ENCODE peak calls at places on chromosomes 7 and 10, in six cellular contexts. One of them, this sample, is unnamed.

GRCh38 chr10:84948644-84949043 is 620.3 kb downstream of the CCSER2 start:
- DNase-seq in OCI-LY7: no peak
- DNase-seq in kidney epithelial cell: no peak
- DNase-seq in neural crest cell: no peak
- DNase-seq in fibroblast of pulmonary artery: no peak
- DNase-seq in GM13976: no peak
- DNase-seq in this sample: no peak

GRCh38 chr7:50356212-50356944 is 51.9 kb downstream of the IKZF1 start:
- DNase-seq in neural crest cell: no peak
- DNase-seq in OCI-LY7: no peak
- DNase-seq in kidney epithelial cell: no peak
- DNase-seq in fibroblast of pulmonary artery: no peak
- DNase-seq in GM13976: no peak
- DNase-seq in this sample: no peak

GRCh38 chr10:22315455-22316285 is 518 bp upstream of the COMMD3 start:
- DNase-seq in fibroblast of pulmonary artery: no peak
- DNase-seq in OCI-LY7: peak
- DNase-seq in kidney epithelial cell: no peak
- DNase-seq in GM13976: no peak
- DNase-seq in neural crest cell: no peak
- DNase-seq in this sample: no peak

GRCh38 chr10:62426086-62426485 is 51.9 kb downstream of the ZNF365 start:
- DNase-seq in GM13976: no peak
- DNase-seq in neural crest cell: no peak
- DNase-seq in kidney epithelial cell: peak
- DNase-seq in OCI-LY7: no peak
- DNase-seq in fibroblast of pulmonary artery: no peak
- DNase-seq in this sample: no peak

GRCh38 chr10:99977916-99978315 is 31.8 kb downstream of the DNMBP start:
- DNase-seq in OCI-LY7: no peak
- DNase-seq in neural crest cell: no peak
- DNase-seq in GM13976: no peak
- DNase-seq in fibroblast of pulmonary artery: no peak
- DNase-seq in kidney epithelial cell: no peak
- DNase-seq in this sample: no peak

GRCh38 chr7:73973091-73973490 is 54.9 kb upstream of the ELN start:
- DNase-seq in kidney epithelial cell: no peak
- DNase-seq in GM13976: peak
- DNase-seq in neural crest cell: no peak
- DNase-seq in OCI-LY7: no peak
- DNase-seq in fibroblast of pulmonary artery: no peak
- DNase-seq in this sample: no peak

GRCh38 chr7:107045980-107046379 is 1.5 kb downstream of the PRKAR2B start:
- DNase-seq in GM13976: no peak
- DNase-seq in OCI-LY7: peak
- DNase-seq in fibroblast of pulmonary artery: peak
- DNase-seq in kidney epithelial cell: no peak
- DNase-seq in neural crest cell: no peak
- DNase-seq in this sample: no peak

GRCh38 chr10:27190508-27190907 is 35.4 kb downstream of the MASTL start:
- DNase-seq in neural crest cell: no peak
- DNase-seq in OCI-LY7: no peak
- DNase-seq in fibroblast of pulmonary artery: no peak
- DNase-seq in GM13976: no peak
- DNase-seq in kidney epithelial cell: no peak
- DNase-seq in this sample: no peak

GRCh38 chr10:97932932-97933530 is 83.4 kb downstream of the GOLGA7B start:
- DNase-seq in kidney epithelial cell: no peak
- DNase-seq in neural crest cell: no peak
- DNase-seq in fibroblast of pulmonary artery: no peak
- DNase-seq in OCI-LY7: no peak
- DNase-seq in GM13976: no peak
- DNase-seq in this sample: no peak

GRCh38 chr7:27409776-27410175 is 167.2 kb downstream of the EVX1 start:
- DNase-seq in kidney epithelial cell: no peak
- DNase-seq in fibroblast of pulmonary artery: peak
- DNase-seq in neural crest cell: no peak
- DNase-seq in GM13976: no peak
- DNase-seq in OCI-LY7: no peak
- DNase-seq in this sample: no peak

GRCh38 chr7:96303105-96303685 is 18.7 kb downstream of the SLC25A13 start:
- DNase-seq in kidney epithelial cell: no peak
- DNase-seq in OCI-LY7: no peak
- DNase-seq in fibroblast of pulmonary artery: peak
- DNase-seq in neural crest cell: no peak
- DNase-seq in GM13976: no peak
- DNase-seq in this sample: no peak

GRCh38 chr7:99949645-99950228 is 20.3 kb upstream of the GJC3 start:
- DNase-seq in OCI-LY7: peak
- DNase-seq in fibroblast of pulmonary artery: peak
- DNase-seq in neural crest cell: no peak
- DNase-seq in kidney epithelial cell: no peak
- DNase-seq in GM13976: no peak
- DNase-seq in this sample: no peak

GRCh38 chr10:122567056-122567660 is 6.6 kb downstream of the DMBT1 start:
- DNase-seq in neural crest cell: peak
- DNase-seq in kidney epithelial cell: no peak
- DNase-seq in OCI-LY7: peak
- DNase-seq in GM13976: peak
- DNase-seq in fibroblast of pulmonary artery: peak
- DNase-seq in this sample: peak

GRCh38 chr10:34918896-34919295 is 103.8 kb upstream of the PARD3 start:
- DNase-seq in GM13976: no peak
- DNase-seq in OCI-LY7: no peak
- DNase-seq in neural crest cell: no peak
- DNase-seq in fibroblast of pulmonary artery: no peak
- DNase-seq in kidney epithelial cell: no peak
- DNase-seq in this sample: no peak

GRCh38 chr7:87517136-87517805 is 41.8 kb upstream of the ABCB4 start:
- DNase-seq in fibroblast of pulmonary artery: no peak
- DNase-seq in kidney epithelial cell: peak
- DNase-seq in neural crest cell: no peak
- DNase-seq in GM13976: no peak
- DNase-seq in OCI-LY7: no peak
- DNase-seq in this sample: no peak

GRCh38 chr7:50661345-50662058 is 96.3 kb upstream of the DDC start:
- DNase-seq in GM13976: no peak
- DNase-seq in neural crest cell: no peak
- DNase-seq in fibroblast of pulmonary artery: no peak
- DNase-seq in OCI-LY7: peak
- DNase-seq in kidney epithelial cell: no peak
- DNase-seq in this sample: no peak

GRCh38 chr7:40715053-40715430 is 580.2 kb downstream of the SUGCT start:
- DNase-seq in GM13976: no peak
- DNase-seq in kidney epithelial cell: no peak
- DNase-seq in neural crest cell: no peak
- DNase-seq in OCI-LY7: no peak
- DNase-seq in fibroblast of pulmonary artery: peak
- DNase-seq in this sample: no peak

GRCh38 chr7:157537056-157537455 is 200.3 kb downstream of the DNAJB6 start:
- DNase-seq in GM13976: no peak
- DNase-seq in neural crest cell: no peak
- DNase-seq in kidney epithelial cell: no peak
- DNase-seq in OCI-LY7: no peak
- DNase-seq in fibroblast of pulmonary artery: no peak
- DNase-seq in this sample: no peak

DNA sequence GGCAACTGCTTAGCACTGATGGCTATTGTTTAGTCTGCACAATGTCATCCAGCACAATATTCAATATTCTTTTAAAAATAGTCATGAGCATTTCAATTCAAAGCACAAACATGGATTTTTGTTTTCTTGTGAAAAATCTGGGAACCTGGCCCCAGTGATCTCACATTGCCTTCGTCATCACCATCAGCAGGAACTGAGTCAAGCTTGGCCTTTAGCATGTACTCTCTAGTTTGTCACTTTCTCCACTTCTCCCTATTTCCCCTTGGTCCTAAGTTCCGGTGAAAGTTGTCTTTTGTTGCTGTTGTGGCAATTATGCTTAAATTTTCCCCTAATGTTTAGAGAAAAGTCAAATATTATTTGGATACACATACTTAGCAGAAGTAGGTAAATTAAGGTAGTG is 252.9 kb upstream of the SORCS1 start:
- DNase-seq in GM13976: no peak
- DNase-seq in neural crest cell: no peak
- DNase-seq in kidney epithelial cell: no peak
- DNase-seq in fibroblast of pulmonary artery: peak
- DNase-seq in OCI-LY7: no peak
- DNase-seq in this sample: no peak
- TF ChIP-seq CTCF in GM13976: no peak
- TF ChIP-seq CTCF in neural crest cell: no peak
- TF ChIP-seq CTCF in kidney epithelial cell: no peak
- TF ChIP-seq CTCF in fibroblast of pulmonary artery: no peak
- TF ChIP-seq CTCF in OCI-LY7: no peak
- TF ChIP-seq CTCF in this sample: no peak

GRCh38 chr7:44965937-44966730 is 12.7 kb downstream of the MYO1G start:
- DNase-seq in fibroblast of pulmonary artery: no peak
- DNase-seq in OCI-LY7: no peak
- DNase-seq in kidney epithelial cell: no peak
- DNase-seq in GM13976: no peak
- DNase-seq in neural crest cell: no peak
- DNase-seq in this sample: peak

GRCh38 chr7:44969049-44969700 is 9.6 kb downstream of the MYO1G start:
- DNase-seq in GM13976: no peak
- DNase-seq in neural crest cell: no peak
- DNase-seq in kidney epithelial cell: no peak
- DNase-seq in fibroblast of pulmonary artery: no peak
- DNase-seq in OCI-LY7: no peak
- DNase-seq in this sample: no peak

GRCh38 chr7:44966731-44967538 is 11.9 kb downstream of the MYO1G start:
- DNase-seq in kidney epithelial cell: no peak
- DNase-seq in GM13976: no peak
- DNase-seq in OCI-LY7: no peak
- DNase-seq in fibroblast of pulmonary artery: no peak
- DNase-seq in neural crest cell: no peak
- DNase-seq in this sample: peak

GRCh38 chr7:44969701-44970494 is 8.9 kb downstream of the MYO1G start:
- DNase-seq in fibroblast of pulmonary artery: no peak
- DNase-seq in neural crest cell: no peak
- DNase-seq in GM13976: no peak
- DNase-seq in OCI-LY7: no peak
- DNase-seq in kidney epithelial cell: no peak
- DNase-seq in this sample: no peak

GRCh38 chr7:44967571-44968446 is 11.0 kb downstream of the MYO1G start:
- DNase-seq in neural crest cell: no peak
- DNase-seq in fibroblast of pulmonary artery: peak
- DNase-seq in kidney epithelial cell: no peak
- DNase-seq in OCI-LY7: no peak
- DNase-seq in GM13976: no peak
- DNase-seq in this sample: peak
- TF ChIP-seq CTCF in neural crest cell: peak
- TF ChIP-seq CTCF in fibroblast of pulmonary artery: peak
- TF ChIP-seq CTCF in kidney epithelial cell: peak
- TF ChIP-seq CTCF in OCI-LY7: no peak
- TF ChIP-seq CTCF in GM13976: no peak
- TF ChIP-seq CTCF in this sample: no peak

GRCh38 chr7:21427861-21428641 is at the start of gene SP4:
- DNase-seq in kidney epithelial cell: peak
- DNase-seq in fibroblast of pulmonary artery: peak
- DNase-seq in GM13976: peak
- DNase-seq in neural crest cell: peak
- DNase-seq in OCI-LY7: peak
- DNase-seq in this sample: peak
- TF ChIP-seq CTCF in kidney epithelial cell: no peak
- TF ChIP-seq CTCF in fibroblast of pulmonary artery: no peak
- TF ChIP-seq CTCF in GM13976: peak
- TF ChIP-seq CTCF in neural crest cell: no peak
- TF ChIP-seq CTCF in OCI-LY7: peak
- TF ChIP-seq CTCF in this sample: no peak

GRCh38 chr7:121510302-121510701 is 114.2 kb upstream of the FAM3C start:
- DNase-seq in OCI-LY7: peak
- DNase-seq in neural crest cell: no peak
- DNase-seq in fibroblast of pulmonary artery: no peak
- DNase-seq in kidney epithelial cell: no peak
- DNase-seq in GM13976: no peak
- DNase-seq in this sample: no peak
- TF ChIP-seq CTCF in OCI-LY7: peak
- TF ChIP-seq CTCF in neural crest cell: no peak
- TF ChIP-seq CTCF in fibroblast of pulmonary artery: no peak
- TF ChIP-seq CTCF in kidney epithelial cell: no peak
- TF ChIP-seq CTCF in GM13976: no peak
- TF ChIP-seq CTCF in this sample: no peak